ENCODE peak calls at places on chromosomes 13 and 19, in nine cellular contexts. One of them, this sample, is unnamed. For H3K4me1, the result is how much of the 10 kb centered on the place peaks cover.

GRCh38 chr13:87884874-87885273 is 213.7 kb downstream of the SLITRK5 start:
- DNase-seq in aorta: no peak
- DNase-seq in ovary: no peak
- DNase-seq in left ventricle myocardium inferior: no peak
- DNase-seq in IMR-90: peak
- DNase-seq in fibroblast of lung: peak
- DNase-seq in heart left ventricle: no peak
- DNase-seq in prostate gland: no peak
- DNase-seq in OCI-LY7: no peak
- DNase-seq in this sample: no peak

GRCh38 chr13:98495627-98496238 is 81.2 kb downstream of the STK24 start:
- DNase-seq in aorta: no peak
- DNase-seq in OCI-LY7: no peak
- DNase-seq in ovary: no peak
- DNase-seq in fibroblast of lung: peak
- DNase-seq in left ventricle myocardium inferior: no peak
- DNase-seq in IMR-90: no peak
- DNase-seq in prostate gland: no peak
- DNase-seq in heart left ventricle: no peak
- DNase-seq in this sample: no peak

GRCh38 chr13:113857531-113858195 is 6.2 kb downstream of the GAS6 start:
- DNase-seq in IMR-90: no peak
- DNase-seq in fibroblast of lung: no peak
- DNase-seq in aorta: peak
- DNase-seq in prostate gland: no peak
- DNase-seq in ovary: no peak
- DNase-seq in heart left ventricle: no peak
- DNase-seq in OCI-LY7: no peak
- DNase-seq in left ventricle myocardium inferior: no peak
- DNase-seq in this sample: no peak

GRCh38 chr19:48616041-48616436 is 1.2 kb upstream of the FAM83E start:
- DNase-seq in ovary: peak
- DNase-seq in IMR-90: no peak
- DNase-seq in aorta: peak
- DNase-seq in left ventricle myocardium inferior: no peak
- DNase-seq in prostate gland: no peak
- DNase-seq in fibroblast of lung: no peak
- DNase-seq in OCI-LY7: no peak
- DNase-seq in heart left ventricle: no peak
- DNase-seq in this sample: no peak

GRCh38 chr19:46785054-46785979 is 3.1 kb downstream of the SLC1A5 start:
- DNase-seq in ovary: no peak
- DNase-seq in fibroblast of lung: peak
- DNase-seq in left ventricle myocardium inferior: no peak
- DNase-seq in prostate gland: no peak
- DNase-seq in heart left ventricle: no peak
- DNase-seq in IMR-90: peak
- DNase-seq in aorta: no peak
- DNase-seq in OCI-LY7: peak
- DNase-seq in this sample: no peak

GRCh38 chr19:48421548-48421947 is 24.2 kb upstream of the GRWD1 start:
- DNase-seq in IMR-90: no peak
- DNase-seq in heart left ventricle: no peak
- DNase-seq in OCI-LY7: no peak
- DNase-seq in left ventricle myocardium inferior: no peak
- DNase-seq in fibroblast of lung: no peak
- DNase-seq in ovary: no peak
- DNase-seq in aorta: no peak
- DNase-seq in prostate gland: no peak
- DNase-seq in this sample: no peak

GRCh38 chr13:102805680-102806079 is 6.8 kb downstream of the BIVM start:
- DNase-seq in heart left ventricle: no peak
- DNase-seq in ovary: no peak
- DNase-seq in IMR-90: no peak
- DNase-seq in OCI-LY7: no peak
- DNase-seq in left ventricle myocardium inferior: no peak
- DNase-seq in fibroblast of lung: no peak
- DNase-seq in aorta: no peak
- DNase-seq in prostate gland: no peak
- DNase-seq in this sample: no peak

GRCh38 chr19:11096210-11096841 is 7.1 kb downstream of the LDLR start:
- DNase-seq in heart left ventricle: peak
- DNase-seq in prostate gland: no peak
- DNase-seq in OCI-LY7: no peak
- DNase-seq in fibroblast of lung: peak
- DNase-seq in aorta: no peak
- DNase-seq in IMR-90: peak
- DNase-seq in ovary: peak
- DNase-seq in left ventricle myocardium inferior: peak
- DNase-seq in this sample: no peak

GRCh38 chr13:95724252-95724651 is 47.3 kb downstream of the DNAJC3 start:
- DNase-seq in IMR-90: peak
- DNase-seq in fibroblast of lung: no peak
- DNase-seq in prostate gland: no peak
- DNase-seq in heart left ventricle: no peak
- DNase-seq in ovary: no peak
- DNase-seq in aorta: no peak
- DNase-seq in left ventricle myocardium inferior: no peak
- DNase-seq in OCI-LY7: no peak
- DNase-seq in this sample: no peak

GRCh38 chr19:54388001-54388802 is 23.5 kb upstream of the LAIR1 start:
- DNase-seq in prostate gland: no peak
- DNase-seq in left ventricle myocardium inferior: peak
- DNase-seq in ovary: no peak
- DNase-seq in aorta: no peak
- DNase-seq in OCI-LY7: peak
- DNase-seq in heart left ventricle: peak
- DNase-seq in IMR-90: no peak
- DNase-seq in fibroblast of lung: no peak
- DNase-seq in this sample: no peak

GRCh38 chr13:33258437-33259193 is 26.9 kb downstream of the STARD13 start:
- DNase-seq in IMR-90: peak
- DNase-seq in OCI-LY7: no peak
- DNase-seq in heart left ventricle: no peak
- DNase-seq in aorta: no peak
- DNase-seq in left ventricle myocardium inferior: no peak
- DNase-seq in ovary: no peak
- DNase-seq in prostate gland: no peak
- DNase-seq in fibroblast of lung: peak
- DNase-seq in this sample: no peak

GRCh38 chr13:76856141-76856571 is 30.0 kb downstream of the KCTD12 start:
- DNase-seq in prostate gland: no peak
- DNase-seq in IMR-90: peak
- DNase-seq in heart left ventricle: no peak
- DNase-seq in aorta: no peak
- DNase-seq in ovary: no peak
- DNase-seq in left ventricle myocardium inferior: no peak
- DNase-seq in OCI-LY7: no peak
- DNase-seq in fibroblast of lung: peak
- DNase-seq in this sample: no peak

GRCh38 chr19:58182577-58182988 is 278 bp upstream of the ZNF274 start:
- DNase-seq in IMR-90: no peak
- DNase-seq in heart left ventricle: no peak
- DNase-seq in aorta: no peak
- DNase-seq in ovary: peak
- DNase-seq in prostate gland: no peak
- DNase-seq in left ventricle myocardium inferior: no peak
- DNase-seq in fibroblast of lung: no peak
- DNase-seq in OCI-LY7: peak
- DNase-seq in this sample: no peak

GRCh38 chr19:5925830-5926459 is 11.9 kb downstream of the CAPS start:
- DNase-seq in IMR-90: no peak
- DNase-seq in prostate gland: no peak
- DNase-seq in left ventricle myocardium inferior: no peak
- DNase-seq in aorta: no peak
- DNase-seq in OCI-LY7: no peak
- DNase-seq in fibroblast of lung: no peak
- DNase-seq in ovary: no peak
- DNase-seq in heart left ventricle: no peak
- DNase-seq in this sample: peak

GRCh38 chr19:17861542-17862402 is 2.1 kb downstream of the RPL18A start:
- DNase-seq in fibroblast of lung: no peak
- DNase-seq in prostate gland: no peak
- DNase-seq in IMR-90: no peak
- DNase-seq in aorta: no peak
- DNase-seq in left ventricle myocardium inferior: no peak
- DNase-seq in ovary: peak
- DNase-seq in heart left ventricle: no peak
- DNase-seq in OCI-LY7: no peak
- DNase-seq in this sample: no peak

GRCh38 chr19:17281391-17282304 is at the start of gene ANKLE1:
- DNase-seq in ovary: peak
- DNase-seq in IMR-90: no peak
- DNase-seq in OCI-LY7: peak
- DNase-seq in aorta: peak
- DNase-seq in fibroblast of lung: no peak
- DNase-seq in prostate gland: no peak
- DNase-seq in left ventricle myocardium inferior: peak
- DNase-seq in heart left ventricle: no peak
- DNase-seq in this sample: no peak

GRCh38 chr13:43730642-43731041 is 56.1 kb downstream of the ENOX1 start:
- DNase-seq in left ventricle myocardium inferior: no peak
- DNase-seq in prostate gland: no peak
- DNase-seq in IMR-90: peak
- DNase-seq in heart left ventricle: peak
- DNase-seq in aorta: no peak
- DNase-seq in OCI-LY7: no peak
- DNase-seq in ovary: no peak
- DNase-seq in fibroblast of lung: peak
- DNase-seq in this sample: no peak

DNA sequence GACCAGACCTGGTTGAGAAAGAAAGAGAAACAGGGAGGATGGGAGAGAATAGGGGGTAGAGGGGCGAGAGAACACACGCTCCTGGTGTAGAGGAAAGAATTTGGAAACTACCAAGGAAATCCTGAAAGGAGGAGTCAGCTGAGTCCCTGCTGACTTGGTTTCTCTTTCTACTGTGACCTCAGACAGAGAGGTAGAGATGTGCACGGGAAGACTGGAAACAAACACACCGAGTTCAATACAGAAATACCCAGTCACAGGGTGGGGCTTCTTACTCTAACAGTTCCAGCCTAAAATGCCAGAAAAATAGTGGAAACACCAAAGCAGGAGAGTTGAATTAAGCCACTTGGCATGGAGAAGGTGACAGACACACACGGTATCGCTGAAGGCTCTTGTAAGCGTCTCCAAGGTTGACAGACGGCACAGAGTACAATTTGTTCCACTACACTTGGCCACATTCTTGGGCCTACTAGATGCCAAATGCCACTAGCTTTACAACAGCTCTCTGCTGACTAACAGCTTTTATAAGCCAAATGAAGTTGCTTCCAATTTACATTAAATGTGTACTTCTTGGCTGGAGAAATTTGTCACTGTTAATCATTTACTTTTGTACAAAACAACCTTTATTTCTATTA is 28.0 kb downstream of the LATS2 start:
- DNase-seq in left ventricle myocardium inferior: no peak
- DNase-seq in ovary: no peak
- DNase-seq in IMR-90: no peak
- DNase-seq in prostate gland: peak
- DNase-seq in heart left ventricle: peak
- DNase-seq in fibroblast of lung: peak
- DNase-seq in OCI-LY7: no peak
- DNase-seq in aorta: no peak
- DNase-seq in this sample: no peak
- H3K4me1 ChIP-seq in left ventricle myocardium inferior: half or more
- H3K4me1 ChIP-seq in ovary: under half
- H3K4me1 ChIP-seq in IMR-90: under half
- H3K4me1 ChIP-seq in prostate gland: under half
- H3K4me1 ChIP-seq in heart left ventricle: half or more
- H3K4me1 ChIP-seq in fibroblast of lung: under half
- H3K4me1 ChIP-seq in OCI-LY7: under half
- H3K4me1 ChIP-seq in aorta: under half
- H3K4me1 ChIP-seq in this sample: under half

DNA sequence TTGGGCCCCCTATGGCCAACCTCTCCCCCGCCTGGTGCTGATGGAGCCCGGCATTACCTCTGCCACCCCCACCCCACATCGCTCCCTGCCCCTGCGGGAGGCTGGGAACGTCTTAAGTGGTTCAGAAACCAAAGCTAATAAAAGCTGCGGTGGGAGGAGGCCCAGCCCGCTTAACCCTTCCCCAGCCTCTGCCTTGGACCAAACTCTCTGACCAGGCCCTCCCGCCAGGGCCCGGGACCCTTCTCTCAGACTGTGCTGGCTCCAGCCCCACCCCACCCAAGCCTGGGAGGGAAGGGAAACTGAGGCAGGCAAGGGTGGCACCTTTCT is 22.1 kb downstream of the SMIM24 start:
- DNase-seq in left ventricle myocardium inferior: no peak
- DNase-seq in fibroblast of lung: peak
- DNase-seq in aorta: peak
- DNase-seq in prostate gland: no peak
- DNase-seq in OCI-LY7: no peak
- DNase-seq in IMR-90: no peak
- DNase-seq in ovary: no peak
- DNase-seq in heart left ventricle: no peak
- DNase-seq in this sample: no peak
- H3K4me1 ChIP-seq in left ventricle myocardium inferior: under half
- H3K4me1 ChIP-seq in fibroblast of lung: under half
- H3K4me1 ChIP-seq in aorta: under half
- H3K4me1 ChIP-seq in prostate gland: under half
- H3K4me1 ChIP-seq in OCI-LY7: under half
- H3K4me1 ChIP-seq in IMR-90: under half
- H3K4me1 ChIP-seq in ovary: under half
- H3K4me1 ChIP-seq in heart left ventricle: under half
- H3K4me1 ChIP-seq in this sample: under half

DNA sequence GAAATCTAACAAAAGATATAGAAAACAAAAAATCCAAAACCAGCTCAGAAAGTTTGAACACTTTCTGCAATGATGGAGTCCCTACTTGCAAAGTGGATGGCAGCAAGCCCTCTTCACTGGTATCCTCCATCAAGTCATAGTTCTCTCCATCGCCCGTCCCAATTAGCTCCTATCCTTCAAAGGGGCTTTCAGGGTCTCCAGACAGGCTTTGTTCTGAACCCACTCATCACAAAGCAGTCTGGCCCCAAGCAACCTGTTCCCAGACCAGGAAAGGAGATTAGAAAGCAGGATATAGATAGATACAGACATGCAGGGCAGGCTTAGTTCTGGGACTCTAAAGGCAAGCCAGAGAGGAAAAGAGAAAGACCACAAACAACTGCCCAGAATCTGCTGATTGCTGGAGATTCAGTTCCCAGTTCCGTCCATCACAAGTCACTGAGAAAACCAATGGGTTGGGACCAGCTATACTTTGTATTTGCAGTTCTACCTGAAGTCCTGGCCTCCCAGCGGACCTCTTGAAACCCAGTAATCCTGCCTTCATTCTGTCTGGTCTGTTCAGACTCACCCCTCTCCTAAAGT is 47.2 kb upstream of the EPHX3 start:
- DNase-seq in aorta: no peak
- DNase-seq in heart left ventricle: no peak
- DNase-seq in left ventricle myocardium inferior: no peak
- DNase-seq in prostate gland: no peak
- DNase-seq in IMR-90: no peak
- DNase-seq in ovary: no peak
- DNase-seq in fibroblast of lung: no peak
- DNase-seq in OCI-LY7: no peak
- DNase-seq in this sample: no peak
- H3K4me1 ChIP-seq in aorta: under half
- H3K4me1 ChIP-seq in heart left ventricle: half or more
- H3K4me1 ChIP-seq in left ventricle myocardium inferior: half or more
- H3K4me1 ChIP-seq in prostate gland: under half
- H3K4me1 ChIP-seq in IMR-90: under half
- H3K4me1 ChIP-seq in ovary: half or more
- H3K4me1 ChIP-seq in fibroblast of lung: under half
- H3K4me1 ChIP-seq in OCI-LY7: half or more
- H3K4me1 ChIP-seq in this sample: under half

GRCh38 chr13:97302611-97303010 is 80.5 kb downstream of the MBNL2 start:
- DNase-seq in left ventricle myocardium inferior: no peak
- DNase-seq in fibroblast of lung: no peak
- DNase-seq in ovary: no peak
- DNase-seq in OCI-LY7: no peak
- DNase-seq in IMR-90: no peak
- DNase-seq in heart left ventricle: no peak
- DNase-seq in aorta: no peak
- DNase-seq in prostate gland: no peak
- DNase-seq in this sample: no peak
- H3K4me1 ChIP-seq in left ventricle myocardium inferior: half or more
- H3K4me1 ChIP-seq in fibroblast of lung: under half
- H3K4me1 ChIP-seq in ovary: under half
- H3K4me1 ChIP-seq in OCI-LY7: under half
- H3K4me1 ChIP-seq in IMR-90: under half
- H3K4me1 ChIP-seq in heart left ventricle: under half
- H3K4me1 ChIP-seq in aorta: under half
- H3K4me1 ChIP-seq in prostate gland: under half
- H3K4me1 ChIP-seq in this sample: under half